ENCODE peak calls at places on chromosome 7, in eight cellular contexts. W, E, H, T, Z, R, F and L are unnamed samples.

GRCh38 chr7:45595809-45596664 is 21.9 kb downstream of the ADCY1 start:
- DNase-seq in F (no peak), H (no peak), T (no peak), E (no peak), R (no peak), W (no peak), Z (no peak), L (no peak)

GRCh38 chr7:16753932-16754571 is 497 bp downstream of the TSPAN13 start:
- DNase-seq in Z (peak), R (no peak), H (peak), W (peak), F (no peak), E (no peak), T (peak), L (no peak)

GRCh38 chr7:111098011-111098925 is 7.3 kb downstream of the LRRN3 start:
- DNase-seq in W (peak), F (no peak), H (no peak), R (peak), T (peak), E (peak), Z (no peak), L (no peak)

GRCh38 chr7:19519443-19519977 is 189.3 kb downstream of the POLR1F start:
- DNase-seq in R (no peak), T (peak), F (no peak), W (no peak), Z (no peak), E (no peak), H (peak), L (no peak)

GRCh38 chr7:64802699-64803098 is 8.5 kb downstream of the ZNF138 start:
- DNase-seq in F (no peak), H (no peak), T (no peak), Z (no peak), E (no peak), R (no peak), W (no peak), L (no peak)

GRCh38 chr7:17523813-17524741 is 225.6 kb downstream of the AHR start:
- DNase-seq in H (peak), T (no peak), W (peak), Z (peak), R (peak), F (no peak), E (no peak), L (peak)

GRCh38 chr7:131606346-131607290 is 50.2 kb upstream of the PODXL start:
- DNase-seq in Z (no peak), R (no peak), T (no peak), F (no peak), W (no peak), H (peak), E (no peak), L (no peak)

GRCh38 chr7:25260862-25261454 is 32.7 kb upstream of the NPVF start:
- DNase-seq in W (no peak), Z (peak), F (no peak), R (no peak), T (no peak), H (no peak), E (no peak), L (no peak)

GRCh38 chr7:39949980-39950472 is at the start of gene CDK13:
- DNase-seq in W (peak), Z (peak), T (peak), F (no peak), R (peak), E (peak), H (peak), L (peak)

GRCh38 chr7:37320140-37320839 is 128.4 kb downstream of the ELMO1 start:
- DNase-seq in H (no peak), W (no peak), R (no peak), F (no peak), Z (no peak), T (no peak), E (no peak), L (no peak)

GRCh38 chr7:82194011-82194410 is 249.6 kb downstream of the CACNA2D1 start:
- DNase-seq in F (peak), W (no peak), E (no peak), Z (peak), R (peak), T (no peak), H (peak), L (peak)

GRCh38 chr7:77993823-77994222 is 195.2 kb downstream of the PHTF2 start:
- DNase-seq in W (no peak), R (no peak), H (no peak), F (no peak), Z (no peak), T (no peak), E (no peak), L (no peak)

GRCh38 chr7:3911685-3912084 is 610.6 kb downstream of the SDK1 start:
- DNase-seq in F (no peak), T (no peak), Z (no peak), H (peak), R (no peak), E (no peak), W (no peak), L (peak)

GRCh38 chr7:114973147-114973546 is 51.3 kb downstream of the MDFIC start:
- DNase-seq in Z (peak), T (no peak), F (no peak), H (peak), W (no peak), R (peak), E (no peak), L (no peak)

GRCh38 chr7:105298439-105298894 is 90.3 kb downstream of the SRPK2 start:
- DNase-seq in E (no peak), Z (no peak), T (no peak), R (no peak), W (no peak), F (no peak), H (no peak), L (no peak)

GRCh38 chr7:86904949-86905834 is 154.3 kb downstream of the ELAPOR2 start:
- DNase-seq in W (no peak), R (peak), E (no peak), H (peak), Z (peak), F (peak), T (no peak), L (no peak)

GRCh38 chr7:1567893-1568292 is 1.9 kb downstream of the PSMG3 start:
- DNase-seq in R (peak), F (no peak), H (no peak), W (no peak), E (no peak), Z (peak), T (no peak), L (no peak)

GRCh38 chr7:31114593-31115343 is 62.7 kb downstream of the ADCYAP1R1 start:
- DNase-seq in T (no peak), H (peak), E (no peak), Z (peak), W (no peak), R (peak), F (no peak), L (no peak)

GRCh38 chr7:150716368-150716767 is at the start of gene GIMAP1:
- DNase-seq in T (peak), W (no peak), H (no peak), Z (no peak), R (no peak), E (peak), F (no peak), L (no peak)

GRCh38 chr7:157497744-157498541 is 161.1 kb downstream of the DNAJB6 start:
- DNase-seq in Z (no peak), R (no peak), H (no peak), T (no peak), E (no peak), F (no peak), W (no peak), L (no peak)

GRCh38 chr7:151850484-151851159 is 26.3 kb downstream of the PRKAG2 start:
- DNase-seq in E (no peak), Z (no peak), H (no peak), T (peak), F (no peak), W (no peak), R (no peak), L (no peak)

GRCh38 chr7:128671992-128672391 is at the start of gene GARIN1A:
- DNase-seq in F (no peak), H (no peak), T (no peak), E (no peak), W (no peak), R (no peak), Z (no peak), L (no peak)

GRCh38 chr7:54963155-54963554 is 55.7 kb upstream of the EGFR start:
- DNase-seq in R (no peak), E (no peak), Z (no peak), F (no peak), H (no peak), T (no peak), W (no peak), L (no peak)

GRCh38 chr7:134421998-134422397 is 36.9 kb downstream of the AKR1B1 start:
- DNase-seq in R (no peak), H (no peak), T (no peak), Z (peak), W (no peak), F (no peak), E (no peak), L (no peak)

GRCh38 chr7:117014673-117015133 is 61.4 kb downstream of the ST7 start:
- DNase-seq in W (peak), Z (peak), H (peak), E (no peak), R (peak), T (peak), F (no peak), L (no peak)

GRCh38 chr7:67487316-67487715 is 490.7 kb downstream of the TYW1 start:
- DNase-seq in Z (no peak), F (no peak), W (no peak), E (no peak), T (no peak), H (no peak), R (no peak), L (no peak)

GRCh38 chr7:36264917-36265292 is 111.9 kb downstream of the EEPD1 start:
- DNase-seq in F (no peak), T (no peak), W (no peak), R (no peak), H (no peak), E (no peak), Z (no peak), L (no peak)

GRCh38 chr7:107152011-107152410 is 16.8 kb upstream of the HBP1 start:
- DNase-seq in W (no peak), T (no peak), R (peak), H (peak), F (no peak), E (no peak), Z (peak), L (no peak)

GRCh38 chr7:140079121-140079536 is 16.4 kb upstream of the PARP12 start:
- DNase-seq in F (no peak), H (peak), T (no peak), E (no peak), R (peak), W (no peak), Z (peak), L (no peak)